ENCODE peak calls at places on chromosomes 12 and 14, in seven cellular contexts. One of them, this sample, is unnamed.

GRCh38 chr12:67052981-67053380 is 216.2 kb upstream of the CAND1 start:
- DNase-seq in thoracic aorta: no peak
- DNase-seq in tibial nerve: no peak
- DNase-seq in body of pancreas: no peak
- DNase-seq in WERI-Rb-1: no peak
- DNase-seq in psoas muscle: no peak
- DNase-seq in SK-N-SH: no peak
- DNase-seq in this sample: no peak

GRCh38 chr14:50762001-50762930 is 68.7 kb downstream of the NIN start:
- DNase-seq in thoracic aorta: no peak
- DNase-seq in tibial nerve: no peak
- DNase-seq in body of pancreas: no peak
- DNase-seq in WERI-Rb-1: no peak
- DNase-seq in psoas muscle: no peak
- DNase-seq in SK-N-SH: no peak
- DNase-seq in this sample: no peak

GRCh38 chr12:128783129-128783574 is 40.6 kb downstream of the SLC15A4 start:
- DNase-seq in thoracic aorta: no peak
- DNase-seq in tibial nerve: no peak
- DNase-seq in body of pancreas: no peak
- DNase-seq in WERI-Rb-1: no peak
- DNase-seq in psoas muscle: no peak
- DNase-seq in SK-N-SH: no peak
- DNase-seq in this sample: no peak

GRCh38 chr12:107891967-107892366 is 117.5 kb downstream of the ASCL4 start:
- DNase-seq in thoracic aorta: no peak
- DNase-seq in tibial nerve: no peak
- DNase-seq in body of pancreas: peak; percentile 13
- DNase-seq in WERI-Rb-1: peak; percentile 19
- DNase-seq in psoas muscle: no peak
- DNase-seq in SK-N-SH: no peak
- DNase-seq in this sample: no peak

GRCh38 chr14:32366256-32366655 is 37.2 kb downstream of the AKAP6 start:
- DNase-seq in thoracic aorta: no peak
- DNase-seq in tibial nerve: no peak
- DNase-seq in body of pancreas: no peak
- DNase-seq in WERI-Rb-1: peak; percentile 41
- DNase-seq in psoas muscle: no peak
- DNase-seq in SK-N-SH: peak; percentile 34
- DNase-seq in this sample: no peak

GRCh38 chr14:74985028-74985310 is 17.8 kb upstream of the EIF2B2 start:
- DNase-seq in thoracic aorta: no peak
- DNase-seq in tibial nerve: no peak
- DNase-seq in body of pancreas: no peak
- DNase-seq in WERI-Rb-1: no peak
- DNase-seq in psoas muscle: no peak
- DNase-seq in SK-N-SH: no peak
- DNase-seq in this sample: no peak

GRCh38 chr12:1273051-1273450 is 282.0 kb downstream of the ERC1 start:
- DNase-seq in thoracic aorta: no peak
- DNase-seq in tibial nerve: no peak
- DNase-seq in body of pancreas: no peak
- DNase-seq in WERI-Rb-1: no peak
- DNase-seq in psoas muscle: no peak
- DNase-seq in SK-N-SH: no peak
- DNase-seq in this sample: no peak

GRCh38 chr14:106094654-106095189 is 568.3 kb downstream of the TMEM121 start:
- DNase-seq in thoracic aorta: no peak
- DNase-seq in tibial nerve: no peak
- DNase-seq in body of pancreas: no peak
- DNase-seq in WERI-Rb-1: peak; percentile 65
- DNase-seq in psoas muscle: peak; percentile 52
- DNase-seq in SK-N-SH: no peak
- DNase-seq in this sample: no peak

GRCh38 chr14:51954657-51955056 is 34.7 kb upstream of the RTRAF start:
- DNase-seq in thoracic aorta: no peak
- DNase-seq in tibial nerve: no peak
- DNase-seq in body of pancreas: no peak
- DNase-seq in WERI-Rb-1: no peak
- DNase-seq in psoas muscle: no peak
- DNase-seq in SK-N-SH: no peak
- DNase-seq in this sample: no peak

GRCh38 chr14:53663709-53664108 is 292.9 kb downstream of the BMP4 start:
- DNase-seq in thoracic aorta: no peak
- DNase-seq in tibial nerve: no peak
- DNase-seq in body of pancreas: peak; percentile 9
- DNase-seq in WERI-Rb-1: no peak
- DNase-seq in psoas muscle: peak; percentile 47
- DNase-seq in SK-N-SH: no peak
- DNase-seq in this sample: no peak

GRCh38 chr14:94441531-94442205 is 10.9 kb downstream of the SERPINA11 start:
- DNase-seq in thoracic aorta: no peak
- DNase-seq in tibial nerve: no peak
- DNase-seq in body of pancreas: no peak
- DNase-seq in WERI-Rb-1: no peak
- DNase-seq in psoas muscle: no peak
- DNase-seq in SK-N-SH: no peak
- DNase-seq in this sample: no peak

GRCh38 chr12:57366315-57366714 is 64.5 kb downstream of the R3HDM2 start:
- DNase-seq in thoracic aorta: no peak
- DNase-seq in tibial nerve: no peak
- DNase-seq in body of pancreas: no peak
- DNase-seq in WERI-Rb-1: no peak
- DNase-seq in psoas muscle: no peak
- DNase-seq in SK-N-SH: no peak
- DNase-seq in this sample: no peak

GRCh38 chr14:23172572-23172971 is 10.9 kb downstream of the SLC7A8 start:
- DNase-seq in thoracic aorta: no peak
- DNase-seq in tibial nerve: no peak
- DNase-seq in body of pancreas: no peak
- DNase-seq in WERI-Rb-1: no peak
- DNase-seq in psoas muscle: no peak
- DNase-seq in SK-N-SH: no peak
- DNase-seq in this sample: no peak

GRCh38 chr12:130636370-130636769 is 79.7 kb downstream of the RIMBP2 start:
- DNase-seq in thoracic aorta: no peak
- DNase-seq in tibial nerve: no peak
- DNase-seq in body of pancreas: no peak
- DNase-seq in WERI-Rb-1: no peak
- DNase-seq in psoas muscle: no peak
- DNase-seq in SK-N-SH: no peak
- DNase-seq in this sample: no peak

GRCh38 chr12:85279449-85280137 is 427 bp upstream of the ALX1 start:
- DNase-seq in thoracic aorta: no peak
- DNase-seq in tibial nerve: no peak
- DNase-seq in body of pancreas: no peak
- DNase-seq in WERI-Rb-1: peak; percentile 46
- DNase-seq in psoas muscle: no peak
- DNase-seq in SK-N-SH: peak; percentile 54
- DNase-seq in this sample: no peak

GRCh38 chr14:95500772-95501401 is 15.6 kb downstream of the SYNE3 start:
- DNase-seq in thoracic aorta: no peak
- DNase-seq in tibial nerve: peak; percentile 63
- DNase-seq in body of pancreas: no peak
- DNase-seq in WERI-Rb-1: no peak
- DNase-seq in psoas muscle: peak; percentile 71
- DNase-seq in SK-N-SH: no peak
- DNase-seq in this sample: no peak

GRCh38 chr12:31517994-31518393 is 72.9 kb downstream of the DENND5B start:
- DNase-seq in thoracic aorta: no peak
- DNase-seq in tibial nerve: no peak
- DNase-seq in body of pancreas: no peak
- DNase-seq in WERI-Rb-1: no peak
- DNase-seq in psoas muscle: no peak
- DNase-seq in SK-N-SH: no peak
- DNase-seq in this sample: no peak

GRCh38 chr14:53152627-53152908 is 555 bp downstream of the DDHD1 start:
- DNase-seq in thoracic aorta: no peak
- DNase-seq in tibial nerve: no peak
- DNase-seq in body of pancreas: no peak
- DNase-seq in WERI-Rb-1: no peak
- DNase-seq in psoas muscle: no peak
- DNase-seq in SK-N-SH: no peak
- DNase-seq in this sample: no peak

GRCh38 chr14:29282169-29282568 is 515.6 kb downstream of the FOXG1 start:
- DNase-seq in thoracic aorta: no peak
- DNase-seq in tibial nerve: no peak
- DNase-seq in body of pancreas: no peak
- DNase-seq in WERI-Rb-1: no peak
- DNase-seq in psoas muscle: no peak
- DNase-seq in SK-N-SH: no peak
- DNase-seq in this sample: no peak

GRCh38 chr12:130086248-130086647 is 76.0 kb upstream of the FZD10 start:
- DNase-seq in thoracic aorta: no peak
- DNase-seq in tibial nerve: no peak
- DNase-seq in body of pancreas: no peak
- DNase-seq in WERI-Rb-1: no peak
- DNase-seq in psoas muscle: no peak
- DNase-seq in SK-N-SH: no peak
- DNase-seq in this sample: no peak

GRCh38 chr12:89278169-89278568 is 74.1 kb downstream of the DUSP6 start:
- DNase-seq in thoracic aorta: no peak
- DNase-seq in tibial nerve: no peak
- DNase-seq in body of pancreas: no peak
- DNase-seq in WERI-Rb-1: no peak
- DNase-seq in psoas muscle: no peak
- DNase-seq in SK-N-SH: no peak
- DNase-seq in this sample: no peak

GRCh38 chr12:2198088-2198501 is 145.3 kb downstream of the CACNA1C start:
- DNase-seq in thoracic aorta: no peak
- DNase-seq in tibial nerve: no peak
- DNase-seq in body of pancreas: no peak
- DNase-seq in WERI-Rb-1: no peak
- DNase-seq in psoas muscle: no peak
- DNase-seq in SK-N-SH: no peak
- DNase-seq in this sample: no peak

GRCh38 chr12:31965090-31965489 is 5.9 kb downstream of the RESF1 start:
- DNase-seq in thoracic aorta: no peak
- DNase-seq in tibial nerve: no peak
- DNase-seq in body of pancreas: no peak
- DNase-seq in WERI-Rb-1: no peak
- DNase-seq in psoas muscle: no peak
- DNase-seq in SK-N-SH: no peak
- DNase-seq in this sample: no peak

GRCh38 chr14:55071051-55071450 is 19.6 kb downstream of the MAPK1IP1L start:
- DNase-seq in thoracic aorta: no peak
- DNase-seq in tibial nerve: no peak
- DNase-seq in body of pancreas: no peak
- DNase-seq in WERI-Rb-1: no peak
- DNase-seq in psoas muscle: no peak
- DNase-seq in SK-N-SH: no peak
- DNase-seq in this sample: no peak
- H3K27ac ChIP-seq in thoracic aorta: peak overlapping the region; percentile 71
- H3K27ac ChIP-seq in tibial nerve: no peak overlapping the region
- H3K27ac ChIP-seq in body of pancreas: no peak overlapping the region
- H3K27ac ChIP-seq in WERI-Rb-1: no peak overlapping the region
- H3K27ac ChIP-seq in psoas muscle: no peak overlapping the region
- H3K27ac ChIP-seq in SK-N-SH: no peak overlapping the region
- H3K27ac ChIP-seq in this sample: peak overlapping the region; percentile 90

DNA sequence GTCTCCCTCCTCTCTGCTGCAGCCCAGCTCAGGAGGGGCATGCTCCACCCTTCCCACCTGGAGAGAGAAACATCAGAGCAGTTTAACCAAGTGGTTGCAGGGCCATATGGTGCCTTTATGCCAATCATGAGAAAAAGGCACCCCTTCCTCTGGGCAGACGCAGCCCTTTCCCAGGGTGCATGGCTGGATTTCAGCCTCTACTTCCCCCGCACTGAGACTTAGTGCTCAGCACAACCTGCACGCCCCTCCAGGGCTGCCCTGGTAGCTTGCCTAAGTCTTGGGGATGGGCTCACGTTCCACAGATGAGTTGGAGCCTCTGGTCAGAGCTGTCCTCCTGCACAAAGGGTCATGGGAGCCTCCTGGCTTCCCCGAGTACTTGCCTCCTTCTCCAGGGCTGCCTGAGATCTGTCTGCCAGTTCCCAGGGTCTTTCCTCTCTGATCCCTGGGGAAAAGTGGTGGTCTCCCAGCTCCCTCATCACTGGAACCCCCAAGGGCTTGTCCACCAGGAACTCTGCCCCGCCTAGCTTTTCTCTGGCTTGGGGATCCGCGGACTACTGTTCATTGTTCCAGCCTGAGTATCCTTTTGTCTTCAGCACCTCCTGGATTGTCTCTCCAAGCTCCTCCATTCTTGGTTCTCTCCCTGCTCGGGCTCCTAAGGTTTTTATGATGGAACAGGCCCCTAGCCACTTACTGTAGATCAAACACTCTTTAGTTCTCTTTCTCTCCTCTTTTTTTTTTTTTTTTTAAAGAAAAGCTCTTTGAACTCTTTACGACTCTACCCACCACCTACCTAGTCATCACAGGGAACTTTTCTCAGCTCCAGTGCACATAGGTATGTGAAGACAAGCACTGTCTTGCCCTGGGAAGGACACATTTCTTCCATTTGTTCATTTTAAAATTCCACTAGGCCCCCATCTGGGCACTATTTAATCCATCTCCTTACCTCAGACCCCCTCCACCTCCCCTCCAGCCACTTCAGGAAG is 6.1 kb upstream of the KRT74 start:
- DNase-seq in thoracic aorta: no peak
- DNase-seq in tibial nerve: no peak
- DNase-seq in body of pancreas: no peak
- DNase-seq in WERI-Rb-1: no peak
- DNase-seq in psoas muscle: no peak
- DNase-seq in SK-N-SH: no peak
- DNase-seq in this sample: no peak
- TF ChIP-seq CTCF in thoracic aorta: no peak
- TF ChIP-seq CTCF in tibial nerve: no peak
- TF ChIP-seq CTCF in body of pancreas: no peak
- TF ChIP-seq CTCF in WERI-Rb-1: no peak
- TF ChIP-seq CTCF in psoas muscle: no peak
- TF ChIP-seq CTCF in SK-N-SH: no peak
- TF ChIP-seq CTCF in this sample: no peak

DNA sequence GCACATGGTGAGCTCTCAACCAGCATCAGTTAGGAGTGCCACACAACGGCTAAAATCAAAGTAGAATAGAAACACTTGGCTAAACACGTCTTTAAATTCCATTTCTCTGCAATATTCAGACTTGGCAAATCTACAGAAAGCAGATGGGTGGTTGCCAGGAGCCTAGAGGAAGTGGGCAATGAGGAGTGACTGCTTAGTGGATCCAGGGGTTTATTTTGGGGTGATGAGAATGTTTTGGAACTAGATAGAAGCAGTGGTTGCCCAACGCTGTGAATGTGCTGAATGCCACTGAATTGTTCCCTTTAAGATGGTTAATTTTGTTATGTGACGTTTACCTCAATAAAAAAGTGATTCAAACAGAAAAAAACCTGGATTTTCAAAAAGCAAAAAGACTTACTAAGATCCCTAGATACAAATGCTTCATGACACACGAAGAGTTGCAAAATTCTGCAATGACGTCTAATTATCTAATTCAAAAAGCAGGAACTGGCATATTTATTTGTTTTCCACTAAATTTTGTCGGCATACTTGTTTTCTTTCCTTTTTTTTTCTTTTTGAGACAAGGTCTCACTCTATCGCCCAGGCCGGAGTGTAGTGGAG is 34.2 kb downstream of the DAO start:
- DNase-seq in thoracic aorta: no peak
- DNase-seq in tibial nerve: peak; percentile 66
- DNase-seq in body of pancreas: peak; percentile 60
- DNase-seq in WERI-Rb-1: no peak
- DNase-seq in psoas muscle: no peak
- DNase-seq in SK-N-SH: no peak
- DNase-seq in this sample: peak; percentile 73
- H3K27ac ChIP-seq in thoracic aorta: no peak overlapping the region
- H3K27ac ChIP-seq in tibial nerve: no peak overlapping the region
- H3K27ac ChIP-seq in body of pancreas: no peak overlapping the region
- H3K27ac ChIP-seq in WERI-Rb-1: no peak overlapping the region
- H3K27ac ChIP-seq in psoas muscle: no peak overlapping the region
- H3K27ac ChIP-seq in SK-N-SH: no peak overlapping the region
- H3K27ac ChIP-seq in this sample: peak overlapping the region; percentile 9

GRCh38 chr12:120639771-120640721 is at the start of gene CABP1:
- DNase-seq in thoracic aorta: no peak
- DNase-seq in tibial nerve: no peak
- DNase-seq in body of pancreas: peak; percentile 41
- DNase-seq in WERI-Rb-1: peak; percentile 51
- DNase-seq in psoas muscle: peak; percentile 60
- DNase-seq in SK-N-SH: peak; percentile 85
- DNase-seq in this sample: no peak
- TF ChIP-seq CTCF in thoracic aorta: no peak
- TF ChIP-seq CTCF in tibial nerve: no peak
- TF ChIP-seq CTCF in body of pancreas: peak; percentile 28
- TF ChIP-seq CTCF in WERI-Rb-1: peak; percentile 46
- TF ChIP-seq CTCF in psoas muscle: no peak
- TF ChIP-seq CTCF in SK-N-SH: peak; percentile 31
- TF ChIP-seq CTCF in this sample: no peak